ENCODE peak calls at places on chromosome 1, in nine cellular contexts. E, J, P, X, I, V, B, O and K are unnamed samples.

GRCh38 chr1:212597495-212597894 is 11.1 kb upstream of the ATF3 start:
- DNase-seq in X (no peak), E (no peak), I (no peak), J (no peak), V (no peak), B (no peak), O (no peak), P (no peak), K (no peak)

GRCh38 chr1:64864018-64864945 is 102.1 kb downstream of the JAK1 start:
- DNase-seq in J (peak), I (peak), O (peak), P (no peak), V (no peak), E (peak), B (no peak), X (no peak), K (no peak)

GRCh38 chr1:117586747-117587478 is 18.9 kb upstream of the TENT5C start:
- DNase-seq in X (no peak), I (no peak), E (no peak), P (no peak), B (no peak), V (no peak), J (no peak), O (no peak), K (no peak)

GRCh38 chr1:98732985-98733781 is 71.7 kb downstream of the SNX7 start:
- DNase-seq in J (no peak), E (no peak), B (no peak), X (no peak), P (peak), I (no peak), V (no peak), O (no peak), K (no peak)

GRCh38 chr1:205091043-205091740 is 6.9 kb upstream of the TMEM81 start:
- DNase-seq in J (peak), X (peak), P (no peak), O (no peak), V (no peak), B (no peak), I (no peak), E (no peak), K (no peak)

GRCh38 chr1:200090252-200091159 is 63.0 kb downstream of the NR5A2 start:
- DNase-seq in V (no peak), I (no peak), J (no peak), E (no peak), B (no peak), X (peak), O (no peak), P (no peak), K (peak)

GRCh38 chr1:247576514-247576913 is 11.6 kb upstream of the OR2G2 start:
- DNase-seq in B (no peak), E (no peak), J (no peak), O (peak), V (no peak), X (peak), P (no peak), I (no peak), K (no peak)

GRCh38 chr1:67721112-67721511 is 36.1 kb downstream of the GADD45A start:
- DNase-seq in O (no peak), I (no peak), E (no peak), B (no peak), J (no peak), X (no peak), V (no peak), P (no peak), K (no peak)

GRCh38 chr1:10677508-10678364 is 118.7 kb downstream of the CASZ1 start:
- DNase-seq in V (no peak), O (no peak), B (no peak), P (no peak), I (no peak), X (peak), J (no peak), E (no peak), K (peak)

GRCh38 chr1:174836543-174836942 is 163.2 kb upstream of the CACYBP start:
- DNase-seq in O (no peak), I (no peak), J (no peak), V (no peak), P (peak), E (no peak), X (peak), B (no peak), K (no peak)

GRCh38 chr1:7536891-7537591 is 234.1 kb upstream of the VAMP3 start:
- DNase-seq in X (no peak), V (no peak), J (no peak), P (no peak), E (no peak), O (no peak), B (no peak), I (no peak), K (peak)

GRCh38 chr1:6506210-6507036 is 15.0 kb upstream of the PLEKHG5 start:
- DNase-seq in E (no peak), V (no peak), J (no peak), I (no peak), P (no peak), O (no peak), B (no peak), X (no peak), K (peak)

GRCh38 chr1:116915182-116915611 is 5.5 kb downstream of the PTGFRN start:
- DNase-seq in P (peak), J (no peak), I (no peak), X (peak), V (no peak), E (no peak), O (no peak), B (no peak), K (peak)

GRCh38 chr1:55214214-55214902 is 806 bp downstream of the USP24 start:
- DNase-seq in B (peak), E (no peak), P (no peak), V (no peak), I (peak), J (peak), X (peak), O (peak), K (peak)

GRCh38 chr1:50822035-50822776 is 137.9 kb downstream of the FAF1 start:
- DNase-seq in B (no peak), P (peak), O (no peak), E (no peak), I (no peak), J (peak), V (no peak), X (no peak), K (no peak)

GRCh38 chr1:119653839-119654170 is 5.7 kb upstream of the ZNF697 start:
- DNase-seq in B (no peak), X (peak), E (no peak), I (no peak), V (no peak), O (no peak), P (peak), J (peak), K (no peak)

GRCh38 chr1:243474384-243474851 is 218.6 kb downstream of the SDCCAG8 start:
- DNase-seq in O (no peak), P (no peak), E (no peak), I (no peak), V (no peak), J (no peak), X (no peak), B (no peak), K (peak)

GRCh38 chr1:111274653-111275052 is 16.0 kb upstream of the CHIA start:
- DNase-seq in B (no peak), I (no peak), J (no peak), O (no peak), P (no peak), V (no peak), E (no peak), X (peak), K (no peak)